ENCODE peak calls at places on chromosomes 3 and 15, in nine cellular contexts. K is lower lobe of right lung, A is astrocyte of the spinal cord, F is Calu3, X is fibroblast of lung, G is RWPE1, I is cardiac fibroblast, O is ovary, W is foreskin fibroblast. N is an unnamed sample.

GRCh38 chr3:63864008-63864871 is 573 bp downstream of the ATXN7 start:
- DNase-seq in A (no peak), F (peak), K (peak), X (no peak), I (peak), O (peak), W (no peak), G (peak), N (no peak)

GRCh38 chr3:64164309-64164708 is 61.0 kb downstream of the PRICKLE2 start:
- DNase-seq in X (no peak), A (no peak), O (no peak), W (no peak), I (no peak), F (no peak), K (no peak), G (no peak), N (no peak)

GRCh38 chr15:45588199-45588910 is 1.2 kb downstream of the BLOC1S6 start:
- DNase-seq in F (no peak), W (no peak), O (no peak), X (peak), G (no peak), I (peak), A (peak), K (no peak), N (no peak)

GRCh38 chr3:190566043-190566933 is 52.4 kb downstream of the IL1RAP start:
- DNase-seq in I (peak), A (peak), K (peak), X (peak), O (peak), W (peak), G (peak), F (peak), N (peak)

GRCh38 chr3:74897006-74897405 is 282.5 kb upstream of the CNTN3 start:
- DNase-seq in K (no peak), O (no peak), A (no peak), I (peak), X (peak), F (no peak), W (no peak), G (peak), N (no peak)

GRCh38 chr3:112582242-112582874 is 20.5 kb downstream of the SLC35A5 start:
- DNase-seq in K (no peak), A (peak), O (peak), I (peak), X (peak), F (peak), W (peak), G (no peak), N (peak)

GRCh38 chr3:13838421-13838820 is 41.5 kb downstream of the WNT7A start:
- DNase-seq in I (no peak), W (no peak), F (no peak), O (no peak), G (no peak), K (no peak), A (no peak), X (no peak), N (no peak)

GRCh38 chr3:16070707-16071106 is 103.8 kb upstream of the GALNT15 start:
- DNase-seq in K (no peak), A (no peak), X (no peak), I (no peak), W (no peak), F (no peak), O (no peak), G (no peak), N (no peak)

GRCh38 chr3:177150970-177151627 is 46.2 kb downstream of the TBL1XR1 start:
- DNase-seq in G (peak), I (peak), X (peak), O (no peak), K (no peak), W (peak), F (peak), A (peak), N (peak)

GRCh38 chr15:100078511-100079220 is 263.1 kb downstream of the ADAMTS17 start:
- DNase-seq in X (no peak), A (peak), F (no peak), O (no peak), W (no peak), G (peak), I (no peak), K (no peak), N (no peak)

GRCh38 chr15:86076468-86076867 is 3.2 kb upstream of the AGBL1 start:
- DNase-seq in K (no peak), O (no peak), W (no peak), X (no peak), F (no peak), A (no peak), I (no peak), G (no peak), N (no peak)

GRCh38 chr3:50531201-50531600 is 27.8 kb upstream of the CACNA2D2 start:
- DNase-seq in I (no peak), W (no peak), F (no peak), G (no peak), K (no peak), O (no peak), A (no peak), X (no peak), N (no peak)

GRCh38 chr3:39809995-39810595 is 686 bp downstream of the MYRIP start:
- DNase-seq in K (no peak), G (no peak), A (no peak), O (peak), W (no peak), X (no peak), I (no peak), F (peak), N (no peak)

GRCh38 chr15:42858999-42859789 is 61.4 kb downstream of the TTBK2 start:
- DNase-seq in W (no peak), A (peak), G (no peak), I (peak), F (no peak), X (peak), O (no peak), K (no peak), N (peak)

GRCh38 chr3:98966862-98967554 is 65.5 kb upstream of the DCBLD2 start:
- DNase-seq in W (peak), A (no peak), G (peak), X (no peak), K (no peak), I (peak), O (no peak), F (peak), N (no peak)

GRCh38 chr15:41804361-41804760 is 23.5 kb upstream of the JMJD7 start:
- DNase-seq in X (no peak), K (no peak), G (peak), A (no peak), F (no peak), O (no peak), I (no peak), W (no peak), N (no peak)

GRCh38 chr3:18758047-18758704 is 333.0 kb upstream of the SATB1 start:
- DNase-seq in W (no peak), G (peak), A (peak), I (peak), X (no peak), K (no peak), O (no peak), F (peak), N (no peak)
- TF ChIP-seq CTCF in W (peak), G (peak), A (peak), I (peak), X (peak), K (peak), O (no peak), F (peak), N (no peak)

DNA sequence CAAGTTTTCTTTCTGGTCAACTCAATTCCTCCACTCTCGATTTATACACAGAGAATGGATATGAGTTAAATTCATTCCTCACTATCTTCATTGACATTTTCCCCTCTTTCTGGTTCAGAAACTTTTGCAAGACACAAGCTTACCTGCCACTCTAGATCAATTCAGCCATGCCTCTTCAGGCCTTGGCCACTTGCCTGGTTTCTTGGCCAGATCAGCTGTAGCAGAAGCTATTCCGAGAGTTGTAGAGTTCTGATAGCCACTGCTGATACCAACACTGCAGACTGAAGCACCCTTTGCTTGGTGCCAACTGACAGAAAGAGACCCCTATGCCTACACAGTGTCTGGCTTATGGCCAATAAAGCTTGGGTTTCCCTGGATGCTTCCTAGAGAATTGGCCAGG is 521.4 kb downstream of the EPHA3 start:
- DNase-seq in I (no peak), A (no peak), X (no peak), G (no peak), K (no peak), O (no peak), F (no peak), W (no peak), N (no peak)
- TF ChIP-seq CTCF in I (no peak), A (no peak), X (no peak), G (no peak), K (no peak), O (no peak), F (no peak), W (no peak), N (no peak)

DNA sequence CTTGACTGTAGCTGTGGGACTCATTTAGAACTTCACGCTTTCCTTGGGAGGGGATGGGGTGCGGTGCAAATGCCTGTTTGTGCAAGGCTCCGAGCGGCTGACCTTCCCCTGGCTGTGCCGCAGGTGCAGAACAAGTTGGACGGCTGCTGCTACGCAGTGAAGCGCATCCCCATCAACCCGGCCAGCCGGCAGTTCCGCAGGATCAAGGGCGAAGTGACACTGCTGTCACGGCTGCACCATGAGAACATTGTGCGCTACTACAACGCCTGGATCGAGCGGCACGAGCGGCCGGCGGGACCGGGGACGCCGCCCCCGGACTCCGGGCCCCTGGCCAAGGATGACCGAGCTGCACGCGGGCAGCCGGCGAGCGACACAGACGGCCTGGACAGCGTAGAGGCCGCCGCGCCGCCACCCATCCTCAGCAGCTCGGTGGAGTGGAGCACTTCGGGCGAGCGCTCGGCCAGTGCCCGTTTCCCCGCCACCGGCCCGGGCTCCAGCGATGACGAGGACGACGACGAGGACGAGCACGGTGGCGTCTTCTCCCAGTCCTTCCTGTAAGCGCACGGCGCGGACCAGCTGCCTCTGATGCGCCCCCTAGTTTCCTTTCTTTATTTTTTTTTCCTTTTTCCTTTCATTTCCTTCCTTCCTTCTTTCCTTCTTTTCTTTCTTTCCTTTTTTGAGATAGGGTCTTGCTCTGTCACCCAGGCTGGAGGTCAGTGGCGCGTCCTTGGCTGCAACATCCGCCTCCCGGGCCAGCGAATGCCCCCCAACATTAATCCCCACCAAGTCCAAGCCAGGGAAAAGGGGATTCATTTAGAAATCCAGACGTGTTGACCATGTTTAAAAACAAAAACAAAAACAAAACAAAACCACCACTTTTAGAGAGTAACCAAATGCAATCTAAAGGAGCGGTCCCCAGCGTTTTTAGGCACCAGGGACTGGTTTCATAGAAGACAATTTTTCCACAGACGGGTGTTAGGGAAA is 42.7 kb downstream of the EIF2AK4 start:
- DNase-seq in G (peak), X (peak), O (peak), A (peak), I (peak), W (peak), F (peak), K (peak), N (no peak)
- TF ChIP-seq CTCF in G (peak), X (peak), O (peak), A (peak), I (peak), W (peak), F (peak), K (peak), N (peak)

DNA sequence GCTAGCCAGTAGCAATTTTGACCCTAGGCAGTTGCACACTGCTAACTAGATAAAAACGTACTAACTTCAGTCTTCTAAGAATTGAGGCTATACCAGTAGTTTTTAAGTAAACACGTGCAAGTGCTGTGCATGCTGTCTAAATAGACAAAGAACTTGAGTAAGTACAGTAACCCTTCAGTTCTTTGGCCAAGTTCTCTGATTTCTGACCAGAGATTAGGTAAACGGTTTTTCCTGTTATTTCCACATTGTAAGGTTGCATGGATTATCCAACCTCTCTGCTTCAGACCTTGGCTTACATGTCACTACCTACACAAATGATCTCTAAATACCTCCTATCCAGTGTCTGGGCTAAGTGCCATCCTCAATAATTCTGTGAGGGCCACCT is 892 bp upstream of the XXYLT1 start:
- DNase-seq in O (no peak), W (no peak), X (no peak), G (no peak), F (no peak), K (no peak), I (no peak), A (peak), N (no peak)
- TF ChIP-seq CTCF in O (no peak), W (no peak), X (no peak), G (no peak), F (no peak), K (peak), I (no peak), A (no peak), N (no peak)

GRCh38 chr3:66138336-66139234 is 82.2 kb upstream of the SLC25A26 start:
- DNase-seq in G (peak), I (peak), A (peak), X (peak), K (no peak), W (peak), O (peak), F (peak), N (no peak)

GRCh38 chr3:66133050-66133757 is 87.6 kb upstream of the SLC25A26 start:
- DNase-seq in O (no peak), A (peak), F (no peak), W (peak), K (no peak), I (peak), X (peak), G (no peak), N (no peak)

GRCh38 chr3:66128623-66129022 is 89.9 kb upstream of the MAGI1 start:
- DNase-seq in W (no peak), A (no peak), O (no peak), X (no peak), K (no peak), I (no peak), G (no peak), F (no peak), N (no peak)

GRCh38 chr3:66136597-66136996 is 84.2 kb upstream of the SLC25A26 start:
- DNase-seq in F (no peak), K (no peak), I (no peak), W (no peak), O (no peak), X (no peak), A (peak), G (no peak), N (no peak)

GRCh38 chr3:66133853-66134445 is 86.9 kb upstream of the SLC25A26 start:
- DNase-seq in W (no peak), X (no peak), A (no peak), K (no peak), O (no peak), G (no peak), F (no peak), I (no peak), N (no peak)
- TF ChIP-seq CTCF in W (no peak), X (no peak), A (no peak), K (no peak), O (no peak), G (no peak), F (no peak), I (no peak), N (no peak)

DNA sequence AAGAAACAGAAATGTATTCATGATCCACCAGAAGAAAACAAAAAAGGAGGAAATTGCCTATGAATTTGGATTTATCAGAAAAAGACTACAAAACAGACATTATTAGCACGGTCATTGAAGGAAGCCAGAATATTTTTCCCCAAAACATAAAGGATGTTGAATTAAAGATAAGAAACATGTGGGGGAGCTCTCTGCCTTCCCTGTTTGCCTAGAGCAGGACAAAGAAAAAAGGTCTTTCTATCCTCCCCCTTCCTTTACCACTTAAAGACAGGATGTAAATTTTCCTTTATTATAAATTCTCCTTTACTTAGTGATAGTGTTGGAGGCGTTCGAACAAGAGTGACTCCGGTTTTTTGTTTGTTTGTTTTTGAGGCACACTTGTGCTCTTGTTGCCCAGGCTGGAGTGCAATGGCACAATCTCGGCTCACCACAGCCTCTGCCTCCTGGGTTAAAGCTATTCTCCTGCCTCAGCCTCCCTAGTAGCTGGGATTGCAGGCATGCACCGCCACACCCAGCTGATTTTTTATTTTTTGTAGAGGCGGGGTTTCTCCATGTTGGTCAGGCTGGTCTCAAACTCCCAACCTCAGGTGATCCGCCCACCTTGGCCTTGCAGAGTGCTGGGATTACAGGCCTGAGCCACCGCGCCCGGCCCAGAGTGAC is 14.9 kb upstream of the RPN1 start:
- DNase-seq in O (no peak), W (no peak), A (no peak), I (peak), X (peak), K (no peak), F (peak), G (no peak), N (no peak)
- TF ChIP-seq CTCF in O (no peak), W (no peak), A (no peak), I (no peak), X (no peak), K (no peak), F (no peak), G (no peak), N (no peak)

DNA sequence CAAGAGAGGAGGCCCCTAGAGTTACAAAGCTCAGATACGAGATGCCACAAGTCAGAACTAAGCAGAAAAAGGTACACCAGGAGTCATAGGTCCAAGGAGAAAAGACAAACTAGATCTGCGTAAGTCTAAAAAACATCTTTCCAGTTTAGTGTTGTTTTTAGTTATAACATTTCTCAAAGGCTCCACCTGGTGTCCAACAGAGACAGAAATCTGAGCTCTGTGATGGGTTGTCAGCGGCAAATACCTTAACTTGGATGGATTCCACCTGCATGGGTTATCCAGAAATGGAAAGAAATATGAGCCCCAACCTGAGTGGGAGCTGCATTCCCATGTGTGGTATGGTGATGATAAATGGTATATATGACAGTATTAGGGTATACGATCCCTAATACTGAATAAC is 238.6 kb upstream of the CHRM5 start:
- DNase-seq in F (no peak), I (peak), K (no peak), O (no peak), A (no peak), G (peak), X (peak), W (no peak), N (no peak)
- TF ChIP-seq CTCF in F (no peak), I (peak), K (no peak), O (no peak), A (peak), G (peak), X (peak), W (no peak), N (no peak)